ENCODE peak calls at places on chromosomes 11 and 22, in ten cellular contexts. J is fibroblast of mammary gland; D is neural progenitor cell; W is GM12864; F is kidney epithelial cell; T is lower lobe of right lung; G is upper lobe of right lung; Y is effector memory CD4-positive, alpha-beta T cell; I is transverse colon; L is PC-3. N is an unnamed sample.
A peak's percentile ranks its signal among the peaks of the same experiment; 100 is the strongest.

GRCh38 chr11:5369793-5370192 is 13.8 kb upstream of the OR51M1 start:
- DNase-seq in J (peak; percentile 57), D (peak; percentile 36), W (no peak), F (no peak), T (no peak), G (no peak), Y (no peak), I (no peak), L (peak; percentile 4), N (no peak)

GRCh38 chr11:76592961-76593360 is 77.6 kb downstream of the LRRC32 start:
- DNase-seq in J (no peak), D (no peak), W (no peak), F (no peak), T (no peak), G (no peak), Y (no peak), I (peak; percentile 82), L (peak; percentile 60), N (no peak)

GRCh38 chr11:125168875-125169537 is 4.5 kb downstream of the PKNOX2 start:
- DNase-seq in J (no peak), D (no peak), W (no peak), F (no peak), T (no peak), G (no peak), Y (no peak), I (no peak), L (no peak), N (no peak)

GRCh38 chr11:61007383-61007970 is 36.0 kb downstream of the CD6 start:
- DNase-seq in J (no peak), D (peak; percentile 61), W (no peak), F (no peak), T (no peak), G (peak; percentile 70), Y (no peak), I (peak; percentile 44), L (no peak), N (no peak)

GRCh38 chr11:75839851-75840250 is 24.8 kb downstream of the UVRAG start:
- DNase-seq in J (peak; percentile 29), D (no peak), W (no peak), F (no peak), T (no peak), G (no peak), Y (no peak), I (no peak), L (no peak), N (no peak)

GRCh38 chr11:10107522-10107921 is 186.5 kb downstream of the SBF2 start:
- DNase-seq in J (no peak), D (no peak), W (no peak), F (no peak), T (no peak), G (no peak), Y (no peak), I (no peak), L (no peak), N (no peak)

GRCh38 chr22:38413085-38414008 is 41.7 kb downstream of the KCNJ4 start:
- DNase-seq in J (no peak), D (no peak), W (no peak), F (no peak), T (peak; percentile 46), G (peak; percentile 69), Y (no peak), I (peak; percentile 46), L (no peak), N (no peak)

GRCh38 chr11:122159173-122159701 is 43.2 kb upstream of the BLID start:
- DNase-seq in J (peak; percentile 82), D (peak; percentile 42), W (no peak), F (no peak), T (no peak), G (no peak), Y (no peak), I (no peak), L (peak; percentile 75), N (peak; percentile 8)

GRCh38 chr11:13963169-13963948 is 836 bp downstream of the SPON1 start:
- DNase-seq in J (no peak), D (peak; percentile 66), W (no peak), F (no peak), T (peak; percentile 45), G (no peak), Y (no peak), I (peak; percentile 31), L (no peak), N (no peak)

GRCh38 chr11:13963949-13964770 is 1.6 kb downstream of the SPON1 start:
- DNase-seq in J (no peak), D (peak; percentile 75), W (no peak), F (no peak), T (peak; percentile 45), G (peak; percentile 70), Y (no peak), I (peak; percentile 62), L (peak; percentile 43), N (no peak)

GRCh38 chr11:13964771-13965074 is 2.2 kb downstream of the SPON1 start:
- DNase-seq in J (no peak), D (no peak), W (no peak), F (no peak), T (no peak), G (no peak), Y (no peak), I (no peak), L (no peak), N (no peak)

GRCh38 chr11:13962198-13962561 is 343 bp upstream of the SPON1 start:
- DNase-seq in J (no peak), D (no peak), W (no peak), F (no peak), T (no peak), G (no peak), Y (no peak), I (no peak), L (no peak), N (no peak)

DNA sequence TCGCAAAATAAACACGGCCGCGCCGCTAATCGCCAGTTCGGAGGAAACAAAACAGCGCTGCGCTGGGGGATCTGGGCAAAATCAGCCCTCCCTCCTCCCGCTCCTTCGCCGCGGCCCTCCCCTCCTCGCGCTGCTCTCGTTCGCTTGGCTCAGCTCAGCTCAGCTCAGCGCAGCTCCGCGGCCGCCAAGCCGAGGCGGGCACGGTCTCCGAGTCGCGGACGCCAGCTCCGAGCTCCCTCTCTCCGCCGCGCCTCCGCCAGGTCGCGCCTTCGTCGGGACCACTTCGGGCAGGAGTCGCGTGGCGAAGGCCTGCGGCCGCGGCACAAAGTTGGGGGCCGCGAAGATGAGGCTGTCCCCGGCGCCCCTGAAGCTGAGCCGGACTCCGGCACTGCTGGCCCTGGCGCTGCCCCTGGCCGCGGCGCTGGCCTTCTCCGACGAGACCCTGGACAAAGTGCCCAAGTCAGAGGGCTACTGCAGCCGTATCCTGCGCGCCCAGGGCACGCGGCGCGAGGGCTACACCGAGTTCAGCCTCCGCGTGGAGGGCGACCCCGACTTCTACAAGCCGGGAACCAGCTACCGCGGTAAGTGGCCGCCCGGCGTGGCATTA is at the start of gene SPON1:
- DNase-seq in J (peak; percentile 24), D (peak; percentile 93), W (no peak), F (no peak), T (peak; percentile 48), G (peak; percentile 68), Y (no peak), I (peak; percentile 50), L (no peak), N (no peak)
- H3K4me3 ChIP-seq in J (no peak within 1 kb of the TSS), D (peak within 1 kb of the TSS; percentile 56), W (no peak within 1 kb of the TSS), F (peak within 1 kb of the TSS; percentile 53), T (peak within 1 kb of the TSS; percentile 58), G (peak within 1 kb of the TSS; percentile 51), Y (peak within 1 kb of the TSS; percentile 40), I (peak within 1 kb of the TSS; percentile 51), L (no peak within 1 kb of the TSS), N (no peak within 1 kb of the TSS)

DNA sequence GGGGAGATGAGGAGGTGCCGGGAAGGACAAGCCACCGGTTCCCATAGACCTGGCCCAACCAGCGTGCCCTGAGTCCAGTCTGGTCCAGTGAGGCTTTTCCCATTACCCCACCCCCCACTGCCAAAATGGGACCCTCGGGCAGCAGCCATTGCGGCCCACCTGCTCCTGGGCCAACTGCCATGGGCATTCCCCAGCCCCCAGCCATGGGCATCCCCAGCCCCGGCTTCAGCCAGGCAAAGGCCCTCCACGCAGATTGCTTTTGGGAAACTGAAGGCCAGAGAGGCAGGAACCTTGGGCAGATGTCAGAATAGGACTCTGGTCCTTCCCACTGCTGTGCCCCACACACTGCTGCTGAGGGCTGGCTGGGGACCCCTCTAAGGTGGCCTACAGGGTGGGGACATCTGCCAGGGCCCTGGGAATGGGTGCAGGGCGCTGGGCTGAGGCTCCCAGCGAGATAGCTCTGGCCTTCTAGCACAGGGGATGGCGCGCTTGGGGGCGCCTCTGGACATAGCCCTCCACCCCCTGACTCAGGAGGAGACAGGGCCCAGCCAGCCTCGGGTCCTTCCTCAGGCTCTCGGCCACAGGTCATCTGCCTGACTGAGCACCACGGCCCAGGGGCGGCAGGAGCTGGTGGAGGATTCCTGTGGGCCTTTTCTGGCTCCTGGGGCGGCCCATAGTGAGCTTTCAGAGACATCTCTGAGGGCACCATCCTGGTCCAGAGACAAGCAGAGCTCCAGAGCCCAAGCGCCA is 4.9 kb downstream of the PIM3 start:
- DNase-seq in J (no peak), D (peak; percentile 2), W (no peak), F (no peak), T (peak; percentile 52), G (peak; percentile 68), Y (no peak), I (peak; percentile 16), L (no peak), N (no peak)
- H3K4me3 ChIP-seq in J (no peak overlapping the region), D (no peak overlapping the region), W (no peak overlapping the region), F (no peak overlapping the region), T (peak overlapping the region; percentile 95), G (no peak overlapping the region), Y (no peak overlapping the region), I (no peak overlapping the region), L (no peak overlapping the region), N (no peak overlapping the region)

GRCh38 chr22:24826710-24827285 is 20.8 kb downstream of the SGSM1 start:
- DNase-seq in J (no peak), D (no peak), W (no peak), F (no peak), T (no peak), G (no peak), Y (no peak), I (peak; percentile 14), L (no peak), N (no peak)
- H3K4me3 ChIP-seq in J (no peak overlapping the region), D (no peak overlapping the region), W (no peak overlapping the region), F (no peak overlapping the region), T (no peak overlapping the region), G (no peak overlapping the region), Y (no peak overlapping the region), I (no peak overlapping the region), L (no peak overlapping the region), N (no peak overlapping the region)

DNA sequence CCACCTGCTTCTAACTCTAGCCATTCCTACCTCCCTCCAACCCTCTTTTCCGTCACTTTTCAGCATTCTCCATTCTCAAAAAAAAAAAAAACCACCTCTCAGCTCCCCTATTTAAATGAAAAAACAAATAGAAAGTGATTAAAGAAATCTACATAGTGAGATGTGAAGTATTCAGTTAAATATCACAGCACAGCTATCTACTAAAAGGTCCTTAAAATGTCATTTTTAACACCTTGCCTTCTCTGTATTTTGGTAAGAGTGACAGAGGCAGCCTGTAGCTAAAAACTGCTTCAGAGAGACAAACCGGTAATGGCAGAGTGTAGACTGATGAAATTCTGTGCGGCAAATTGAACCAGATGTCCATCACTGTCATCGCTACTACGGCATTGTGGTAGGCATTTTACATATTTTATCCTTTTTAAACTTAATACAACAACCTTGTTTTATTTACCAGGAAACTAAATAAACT is 346 bp upstream of the ALG9 start:
- DNase-seq in J (no peak), D (no peak), W (no peak), F (no peak), T (no peak), G (no peak), Y (no peak), I (no peak), L (no peak), N (no peak)
- H3K4me3 ChIP-seq in J (peak overlapping the region; percentile 70), D (peak overlapping the region; percentile 85), W (peak overlapping the region; percentile 97), F (peak overlapping the region; percentile 62), T (peak overlapping the region; percentile 97), G (peak overlapping the region; percentile 86), Y (peak overlapping the region; percentile 82), I (peak overlapping the region; percentile 92), L (peak overlapping the region; percentile 91), N (peak overlapping the region; percentile 84)

N was measured in Jurkat, Clone E6-1.